ENCODE peak calls at places on chromosomes 3 and 15, in five cellular contexts. Q is uterus, K is BJ, U is left ventricle myocardium superior, I is Daoy. M is an unnamed sample.

GRCh38 chr3:59472541-59472940 is 422.7 kb upstream of the CFAP20DC start:
- DNase-seq in K (no peak), U (no peak), Q (no peak), I (no peak), M (no peak)

GRCh38 chr15:38196116-38196515 is 56.5 kb upstream of the SPRED1 start:
- DNase-seq in U (no peak), K (no peak), I (no peak), Q (no peak), M (no peak)

GRCh38 chr3:78941587-78941986 is 826.2 kb downstream of the ROBO1 start:
- DNase-seq in U (no peak), K (peak), Q (no peak), I (peak), M (no peak)

GRCh38 chr3:168091961-168092360 is 3.8 kb downstream of the GOLIM4 start:
- DNase-seq in Q (no peak), I (no peak), U (no peak), K (no peak), M (no peak)

GRCh38 chr15:73437541-73438109 is 5.3 kb upstream of the REC114 start:
- DNase-seq in U (no peak), Q (no peak), K (no peak), I (no peak), M (no peak)

GRCh38 chr3:196920733-196921132 is 21.6 kb downstream of the NCBP2 start:
- DNase-seq in U (no peak), I (no peak), Q (no peak), K (no peak), M (no peak)

GRCh38 chr15:96457852-96458251 is 127.4 kb downstream of the NR2F2 start:
- DNase-seq in U (no peak), I (peak), K (no peak), Q (no peak), M (no peak)

GRCh38 chr3:45654344-45654934 is 34.8 kb upstream of the SACM1L start:
- DNase-seq in I (no peak), U (no peak), K (no peak), Q (no peak), M (no peak)

GRCh38 chr3:69306239-69307185 is 79.4 kb downstream of the FRMD4B start:
- DNase-seq in I (peak), K (peak), Q (peak), U (peak), M (peak)

GRCh38 chr3:46903341-46904302 is 26.1 kb downstream of the PTH1R start:
- DNase-seq in U (peak), Q (no peak), K (no peak), I (peak), M (no peak)

GRCh38 chr15:92930776-92931175 is 30.7 kb downstream of the CHD2 start:
- DNase-seq in K (peak), I (peak), Q (no peak), U (no peak), M (no peak)

GRCh38 chr3:135229018-135229495 is 434.0 kb downstream of the EPHB1 start:
- DNase-seq in K (no peak), I (no peak), Q (no peak), U (peak), M (no peak)

GRCh38 chr15:43253431-43254403 is 13.0 kb downstream of the TGM5 start:
- DNase-seq in U (peak), I (peak), K (no peak), Q (no peak), M (peak)

GRCh38 chr3:127013758-127014535 is 31.0 kb downstream of the PLXNA1 start:
- DNase-seq in Q (no peak), K (no peak), I (no peak), U (no peak), M (no peak)

GRCh38 chr3:141051641-141052569 is 758 bp downstream of the SPSB4 start:
- DNase-seq in K (no peak), U (peak), Q (no peak), I (peak), M (no peak)

GRCh38 chr3:9316881-9317341 is 45.9 kb upstream of the THUMPD3 start:
- DNase-seq in U (peak), Q (peak), K (peak), I (peak), M (no peak)

GRCh38 chr3:195546130-195546560 is 3.0 kb upstream of the PPP1R2 start:
- DNase-seq in Q (peak), I (peak), U (no peak), K (peak), M (no peak)

M was measured in dorsolateral prefrontal cortex.